ENCODE peak calls at places on chromosomes 2 and 18, in seven cellular contexts. G is thoracic aorta, M is fibroblast of lung, Z is upper lobe of right lung, B is PC-9, O is pancreas, J is A673. R is an unnamed sample.

GRCh38 chr2:120453635-120453998 is 107.7 kb downstream of the INHBB start:
- DNase-seq in M (peak), B (no peak), G (no peak), Z (peak), O (no peak), J (no peak), R (no peak)

GRCh38 chr18:58671122-58671940 is at the start of gene MALT1:
- DNase-seq in M (peak), O (peak), Z (peak), G (peak), J (peak), B (peak), R (peak)

GRCh38 chr2:126754240-126755004 is 98.5 kb downstream of the GYPC start:
- DNase-seq in B (no peak), J (no peak), O (no peak), G (no peak), Z (no peak), M (no peak), R (no peak)

GRCh38 chr2:127118467-127118866 is 11.5 kb upstream of the BIN1 start:
- DNase-seq in M (no peak), B (no peak), J (no peak), Z (no peak), G (no peak), O (no peak), R (no peak)

GRCh38 chr2:6952116-6952515 is 34.9 kb downstream of the RNF144A start:
- DNase-seq in O (no peak), M (no peak), J (no peak), G (no peak), Z (no peak), B (no peak), R (no peak)

GRCh38 chr2:191894681-191895147 is 47.8 kb upstream of the CAVIN2 start:
- DNase-seq in G (no peak), J (peak), M (peak), O (no peak), B (peak), Z (no peak), R (no peak)

GRCh38 chr2:192267484-192267883 is 72.8 kb upstream of the TMEFF2 start:
- DNase-seq in M (peak), O (no peak), Z (no peak), J (peak), G (no peak), B (no peak), R (no peak)

GRCh38 chr2:119008108-119008507 is 66.1 kb downstream of the MARCO start:
- DNase-seq in Z (no peak), B (no peak), J (no peak), O (no peak), M (no peak), G (no peak), R (no peak)

GRCh38 chr2:15634846-15635490 is 43.3 kb downstream of the DDX1 start:
- DNase-seq in G (no peak), J (peak), O (no peak), Z (no peak), B (no peak), M (peak), R (no peak)

GRCh38 chr2:47232738-47233415 is 77.8 kb upstream of the STPG4 start:
- DNase-seq in Z (no peak), G (no peak), J (no peak), B (peak), O (no peak), M (no peak), R (no peak)

GRCh38 chr2:40113272-40113671 is 334.2 kb upstream of the THUMPD2 start:
- DNase-seq in J (no peak), M (peak), G (no peak), Z (no peak), B (no peak), O (no peak), R (no peak)

GRCh38 chr2:217993817-217994459 is 8.9 kb downstream of the TNS1 start:
- DNase-seq in G (no peak), Z (peak), O (peak), J (peak), B (no peak), M (peak), R (no peak)

GRCh38 chr2:46913471-46914381 is 1.9 kb downstream of the MCFD2 start:
- DNase-seq in B (peak), O (peak), M (peak), J (no peak), G (no peak), Z (no peak), R (no peak)

GRCh38 chr2:219042750-219043149 is 1.4 kb upstream of the CFAP65 start:
- DNase-seq in M (no peak), Z (no peak), G (no peak), O (no peak), B (no peak), J (no peak), R (no peak)

GRCh38 chr2:180604077-180604476 is 376.3 kb upstream of the UBE2E3 start:
- DNase-seq in B (no peak), G (no peak), Z (no peak), O (no peak), M (peak), J (peak), R (no peak)

GRCh38 chr2:3487432-3487831 is 31.9 kb downstream of the ADI1 start:
- DNase-seq in Z (peak), B (no peak), G (no peak), O (no peak), M (no peak), J (no peak), R (no peak)

GRCh38 chr2:172100080-172101007 is 2.4 kb downstream of the DLX2 start:
- DNase-seq in O (no peak), J (peak), B (no peak), M (no peak), Z (no peak), G (no peak), R (no peak)

GRCh38 chr2:219739061-219739460 is 111.6 kb downstream of the SLC4A3 start:
- DNase-seq in B (no peak), O (no peak), M (peak), G (no peak), J (no peak), Z (no peak), R (no peak)

GRCh38 chr2:203681978-203682377 is 24.5 kb upstream of the CD28 start:
- DNase-seq in O (no peak), B (no peak), G (no peak), J (no peak), Z (no peak), M (peak), R (no peak)

GRCh38 chr2:167784071-167784400 is 463.4 kb downstream of the STK39 start:
- DNase-seq in G (no peak), O (no peak), Z (no peak), M (no peak), J (no peak), B (no peak), R (no peak)

GRCh38 chr2:84970266-84970955 is 550 bp upstream of the KCMF1 start:
- DNase-seq in J (peak), M (peak), O (peak), B (peak), Z (peak), G (no peak), R (peak)

GRCh38 chr2:171547720-171548119 is 25.4 kb downstream of the CYBRD1 start:
- DNase-seq in J (no peak), Z (no peak), M (peak), G (no peak), O (no peak), B (no peak), R (no peak)

GRCh38 chr18:79625195-79625923 is 54.2 kb upstream of the CTDP1 start:
- DNase-seq in J (no peak), O (no peak), G (no peak), M (no peak), Z (peak), B (no peak), R (no peak)

DNA sequence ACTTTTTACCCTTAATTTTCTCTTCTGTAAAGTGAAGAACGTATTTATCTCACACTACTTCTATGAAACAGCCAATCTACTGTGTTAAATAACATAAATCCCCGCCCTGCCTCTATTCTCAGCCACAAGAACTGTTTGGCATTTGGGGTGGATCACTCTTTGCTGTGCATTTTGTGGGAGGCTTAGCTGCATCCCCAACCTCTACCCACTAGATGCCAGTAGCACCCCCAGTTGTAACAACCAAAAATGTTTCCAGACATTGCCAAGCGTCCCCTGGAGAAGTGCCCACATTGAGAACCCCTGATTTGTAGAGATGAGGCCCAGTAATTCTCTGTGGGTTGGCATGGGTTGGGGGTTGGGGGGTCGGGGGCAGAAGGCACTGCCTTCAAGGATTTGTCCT is 94.7 kb upstream of the BOD1L2 start:
- DNase-seq in Z (no peak), M (no peak), B (no peak), J (no peak), O (no peak), G (no peak), R (no peak)
- TF ChIP-seq CTCF in Z (no peak), M (no peak), B (no peak), J (no peak), O (no peak), G (no peak), R (peak)

DNA sequence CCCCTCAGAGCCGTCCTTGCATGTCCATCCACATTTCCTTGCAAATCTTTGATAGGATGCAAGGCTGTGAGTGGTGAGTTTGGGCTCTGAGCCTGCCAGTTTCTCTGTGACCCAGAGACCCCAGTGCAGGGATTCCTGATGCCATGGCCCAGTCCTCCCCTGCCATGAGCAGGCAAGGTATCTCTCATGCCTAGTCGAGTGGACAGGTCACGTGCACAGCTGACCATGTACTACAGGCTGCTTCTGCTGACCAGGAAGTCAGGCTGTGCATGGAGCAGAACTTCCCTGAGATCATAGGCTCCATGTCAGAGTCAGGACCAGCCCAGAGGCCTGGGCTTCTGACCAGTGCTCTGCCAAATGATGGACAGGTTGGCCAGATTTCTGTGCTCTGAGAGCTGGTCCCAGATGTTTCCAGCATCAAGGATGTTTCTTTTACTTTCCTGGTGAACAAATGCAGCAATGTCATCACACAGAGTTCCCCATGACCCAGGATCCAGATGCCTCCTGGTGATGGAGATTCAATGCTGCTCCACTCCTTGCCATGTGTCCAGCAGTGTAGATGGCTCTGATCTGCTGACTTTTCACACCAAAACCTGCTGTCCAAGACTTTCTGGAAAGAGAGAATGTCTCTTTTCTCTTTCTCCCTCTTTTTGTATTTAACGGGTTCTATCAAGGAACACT is 321.6 kb upstream of the HS6ST1 start:
- DNase-seq in G (no peak), J (no peak), Z (peak), M (no peak), B (no peak), O (peak), R (no peak)
- H3K27ac ChIP-seq in G (no peak), J (peak), Z (no peak), M (no peak), B (no peak), O (no peak), R (no peak)

DNA sequence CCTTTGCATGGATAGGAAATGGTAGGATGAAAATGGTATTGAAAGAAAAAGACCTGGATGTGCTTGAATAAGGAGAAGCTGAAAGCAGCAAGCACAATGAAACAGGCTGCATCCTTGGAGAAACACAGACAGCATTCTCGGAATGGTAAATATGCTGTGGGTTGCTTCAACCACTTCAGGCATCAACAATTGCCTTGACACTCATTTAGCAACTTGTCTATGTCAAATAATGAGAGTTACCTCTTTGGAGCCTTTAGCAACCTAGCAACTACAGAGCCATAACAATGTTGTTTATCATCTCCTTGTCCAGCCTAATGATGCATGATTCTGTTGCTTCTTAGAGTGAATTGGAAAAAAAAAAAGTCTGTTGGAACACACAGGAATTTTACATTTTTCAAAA is 410.5 kb downstream of the PIK3C3 start:
- DNase-seq in Z (no peak), G (no peak), M (peak), J (no peak), O (no peak), B (no peak), R (no peak)
- H3K4me3 ChIP-seq in Z (no peak), G (no peak), M (no peak), J (no peak), O (no peak), B (no peak), R (no peak)

DNA sequence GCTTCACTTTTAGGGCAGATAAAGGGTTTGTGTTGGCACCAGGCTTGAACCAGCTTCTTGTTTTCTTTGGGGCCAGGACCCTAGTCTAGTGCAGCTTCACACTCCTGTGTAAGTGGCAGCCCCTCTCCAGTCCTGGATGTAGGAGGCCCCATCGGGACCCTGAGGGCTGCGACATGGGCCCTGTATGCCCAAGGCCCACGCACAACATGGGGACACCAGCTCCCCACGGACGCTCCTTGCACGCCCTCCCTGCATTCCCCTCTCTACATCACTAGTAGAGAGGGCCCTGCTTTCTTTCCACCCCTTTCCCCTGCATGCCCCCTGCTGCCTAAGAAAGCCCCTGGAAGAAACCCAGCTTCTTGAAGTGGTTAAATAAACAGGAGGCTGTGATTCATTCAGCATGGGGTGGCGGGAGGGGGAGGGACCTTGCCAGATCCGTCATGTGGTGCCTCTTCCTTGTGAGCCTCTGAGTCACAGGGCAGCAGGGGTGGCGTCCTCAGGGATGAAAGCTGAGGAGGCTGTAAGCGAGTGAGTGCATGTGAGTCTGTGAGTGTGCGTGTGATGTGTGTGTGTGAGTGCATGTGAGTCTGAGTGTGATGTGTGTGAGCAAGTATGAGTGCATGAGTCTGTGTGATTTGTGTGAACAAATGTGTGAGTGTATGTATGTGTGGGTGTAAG is 42.5 kb downstream of the COPS8 start:
- DNase-seq in Z (peak), O (peak), J (peak), B (peak), G (peak), M (peak), R (peak)
- TF ChIP-seq CTCF in Z (no peak), O (no peak), J (no peak), B (no peak), G (no peak), M (peak), R (peak)

GRCh38 chr2:42219160-42219559 is 50.0 kb downstream of the EML4 start:
- DNase-seq in Z (no peak), O (no peak), J (no peak), G (no peak), M (no peak), B (no peak), R (no peak)

GRCh38 chr2:42217914-42218313 is 48.8 kb downstream of the EML4 start:
- DNase-seq in J (no peak), M (no peak), G (no peak), Z (no peak), B (no peak), O (no peak), R (no peak)

GRCh38 chr2:42216712-42217111 is 47.6 kb downstream of the EML4 start:
- DNase-seq in O (no peak), M (peak), B (peak), G (no peak), Z (no peak), J (peak), R (no peak)

GRCh38 chr2:42218712-42219111 is 49.6 kb downstream of the EML4 start:
- DNase-seq in M (no peak), B (no peak), Z (no peak), O (no peak), J (no peak), G (no peak), R (no peak)

DNA sequence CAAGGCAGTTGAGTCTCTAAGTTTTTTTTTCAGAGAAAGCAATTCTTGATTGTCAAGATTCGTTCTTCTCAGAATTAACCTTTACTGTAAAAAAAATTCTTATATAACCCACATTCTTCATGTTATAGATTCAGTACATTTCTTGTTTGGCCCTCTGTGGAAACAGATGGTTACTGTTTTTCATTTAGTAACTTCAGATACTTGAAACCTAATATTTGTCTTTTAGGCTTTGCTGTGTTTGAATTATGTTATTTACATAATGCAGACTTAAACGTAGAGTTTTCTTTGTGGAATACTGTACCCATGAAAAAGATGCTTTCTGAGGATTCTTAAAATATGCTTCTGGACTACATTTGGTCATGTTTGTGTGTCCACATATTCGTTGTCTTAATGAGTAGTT is 48.2 kb downstream of the EML4 start:
- DNase-seq in M (no peak), B (no peak), G (no peak), O (no peak), J (no peak), Z (no peak), R (no peak)
- H3K27ac ChIP-seq in M (no peak), B (peak), G (no peak), O (no peak), J (no peak), Z (no peak), R (no peak)

R was measured in RWPE2.